ENCODE peak calls at places on chromosomes 16 and 17, in four cellular contexts. Q is GM13976, J is epithelial cell of esophagus, C is colonic mucosa. B is an unnamed sample.

GRCh38 chr17:82237746-82238561 is 9.1 kb downstream of the SLC16A3 start:
- DNase-seq in J (no peak), Q (no peak), C (no peak), B (no peak)

GRCh38 chr16:57863434-57864160 is 61.3 kb upstream of the KIFC3 start:
- DNase-seq in Q (no peak), J (peak), C (peak), B (peak)

GRCh38 chr16:84913315-84913714 is 93.5 kb downstream of the CRISPLD2 start:
- DNase-seq in Q (no peak), J (no peak), C (no peak), B (no peak)

GRCh38 chr16:85360323-85361277 is 248.3 kb upstream of the CIBAR2 start:
- DNase-seq in Q (no peak), J (peak), C (peak), B (no peak)

GRCh38 chr16:68367891-68368601 is 57.2 kb downstream of the PRMT7 start:
- DNase-seq in J (no peak), Q (no peak), C (no peak), B (no peak)

GRCh38 chr17:80388601-80389000 is 26.4 kb upstream of the ENDOV start:
- DNase-seq in Q (no peak), C (no peak), J (no peak), B (no peak)

GRCh38 chr17:78962345-78962983 is 17.3 kb downstream of the LGALS3BP start:
- DNase-seq in Q (no peak), C (peak), J (peak), B (no peak)

GRCh38 chr17:79931517-79932309 is 92.5 kb upstream of the CBX4 start:
- DNase-seq in Q (peak), C (peak), J (peak), B (no peak)

GRCh38 chr16:19765860-19766553 is 47.9 kb downstream of the IQCK start:
- DNase-seq in J (no peak), C (peak), Q (no peak), B (no peak)

GRCh38 chr16:58032710-58033293 is 7.2 kb downstream of the MMP15 start:
- DNase-seq in C (no peak), Q (no peak), J (no peak), B (peak)

GRCh38 chr17:66373944-66374817 is 71.8 kb downstream of the PRKCA start:
- DNase-seq in C (peak), Q (no peak), J (no peak), B (no peak)

GRCh38 chr17:46742539-46743270 is 75.8 kb downstream of the WNT3 start:
- DNase-seq in J (peak), C (no peak), Q (no peak), B (no peak)

GRCh38 chr17:66379539-66379938 is 77.1 kb downstream of the PRKCA start:
- DNase-seq in J (no peak), C (no peak), Q (no peak), B (no peak)

GRCh38 chr16:50679676-50680555 is 1.2 kb downstream of the SNX20 start:
- DNase-seq in Q (no peak), J (no peak), C (no peak), B (no peak)

GRCh38 chr17:18859256-18859655 is 1.3 kb downstream of the PRPSAP2 start:
- DNase-seq in C (no peak), Q (no peak), J (peak), B (no peak)

GRCh38 chr17:58391302-58391984 is 25.9 kb downstream of the RNF43 start:
- DNase-seq in J (peak), C (peak), Q (no peak), B (peak)

GRCh38 chr17:80261159-80261894 is 675 bp downstream of the RNF213 start:
- DNase-seq in J (peak), Q (no peak), C (peak), B (no peak)

GRCh38 chr16:2331199-2331931 is 9.2 kb downstream of the ABCA3 start:
- DNase-seq in J (no peak), C (no peak), Q (no peak), B (no peak)

GRCh38 chr16:1705688-1706385 is at the start of gene MAPK8IP3:
- DNase-seq in C (peak), J (peak), Q (peak), B (peak)

GRCh38 chr16:4314532-4315184 is 1.2 kb upstream of the GLIS2 start:
- DNase-seq in C (peak), Q (no peak), J (peak), B (no peak)

GRCh38 chr17:385195-385835 is 32.7 kb upstream of the RPH3AL start:
- DNase-seq in Q (peak), C (peak), J (peak), B (peak)

GRCh38 chr17:57533684-57534305 is 211.3 kb downstream of the CCDC182 start:
- DNase-seq in Q (no peak), C (no peak), J (no peak), B (no peak)

GRCh38 chr17:77548967-77549366 is 408.2 kb downstream of the SEC14L1 start:
- DNase-seq in J (no peak), C (no peak), Q (no peak), B (no peak)

GRCh38 chr17:28370035-28370743 is at the start of gene VTN:
- DNase-seq in Q (no peak), C (no peak), J (no peak), B (no peak)

GRCh38 chr17:81018044-81018802 is 16.7 kb upstream of the BAIAP2 start:
- DNase-seq in C (peak), J (peak), Q (no peak), B (no peak)

GRCh38 chr17:39094607-39095308 is 56.7 kb downstream of the PLXDC1 start:
- DNase-seq in C (no peak), J (no peak), Q (no peak), B (no peak)

GRCh38 chr17:44978807-44979206 is 10.7 kb upstream of the C1QL1 start:
- DNase-seq in Q (no peak), J (no peak), C (no peak), B (no peak)

GRCh38 chr16:12800751-12801308 is 2.9 kb downstream of the CPPED1 start:
- DNase-seq in J (no peak), C (no peak), Q (no peak), B (no peak)

GRCh38 chr17:78899361-78900260 is 3.4 kb downstream of the CEP295NL start:
- DNase-seq in C (no peak), J (peak), Q (no peak), B (no peak)

GRCh38 chr16:29641561-29641960 is 21.5 kb upstream of the SPN start:
- DNase-seq in Q (peak), J (no peak), C (no peak), B (no peak)

GRCh38 chr16:67846063-67846319 is 742 bp upstream of the NUTF2 start:
- DNase-seq in J (no peak), C (no peak), Q (no peak), B (no peak)

GRCh38 chr16:1789643-1790045 is 3.9 kb downstream of the IGFALS start:
- DNase-seq in Q (no peak), C (peak), J (no peak), B (peak)

GRCh38 chr16:78331749-78332148 is 232.3 kb downstream of the WWOX start:
- DNase-seq in Q (no peak), C (no peak), J (no peak), B (no peak)

GRCh38 chr17:32267690-32268205 is 2.1 kb downstream of the RHBDL3 start:
- DNase-seq in J (peak), Q (no peak), C (no peak), B (no peak)

GRCh38 chr17:81927145-81927652 is 336 bp downstream of the MAFG start:
- DNase-seq in J (no peak), C (no peak), Q (peak), B (no peak)

GRCh38 chr16:51085271-51085670 is 65.8 kb downstream of the SALL1 start:
- DNase-seq in Q (no peak), J (no peak), C (no peak), B (no peak)

GRCh38 chr16:11992008-11992584 is 15.6 kb downstream of the SNX29 start:
- DNase-seq in J (no peak), C (no peak), Q (no peak), B (no peak)

GRCh38 chr17:49887744-49888360 is 40.0 kb upstream of the TAC4 start:
- DNase-seq in C (no peak), Q (no peak), J (peak), B (no peak)

GRCh38 chr16:86836503-86837125 is 258.3 kb downstream of the FOXL1 start:
- DNase-seq in Q (no peak), C (no peak), J (peak), B (no peak)

DNA sequence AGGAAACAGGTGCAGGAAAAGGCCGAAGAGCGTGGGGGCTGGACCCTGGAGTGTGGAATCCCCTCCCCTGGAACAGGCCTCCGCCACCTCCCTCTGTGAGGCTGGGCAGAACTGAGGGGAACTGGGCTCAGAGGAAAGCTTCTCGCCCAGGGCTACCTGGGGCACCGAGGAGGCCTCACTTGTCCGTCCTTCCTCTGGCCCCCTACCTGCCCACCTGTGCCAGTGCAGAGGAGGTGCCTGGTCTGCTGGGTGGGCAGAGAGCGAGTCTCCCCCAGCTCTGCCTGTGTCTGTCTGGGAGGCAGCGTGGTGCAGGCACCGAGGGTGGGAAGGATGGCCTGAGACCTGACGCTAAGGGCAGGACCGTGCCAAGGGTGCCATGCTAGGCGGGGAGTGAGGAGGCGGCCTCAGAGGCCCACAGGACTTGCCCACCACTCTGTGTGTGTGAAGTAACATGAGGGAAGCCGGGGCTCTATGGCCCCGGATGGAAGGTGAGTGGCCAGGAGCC is 42.2 kb downstream of the ZFPM1 start:
- DNase-seq in Q (no peak), J (no peak), C (no peak), B (no peak)
- TF ChIP-seq CTCF in Q (no peak), J (no peak), C (no peak), B (no peak)

DNA sequence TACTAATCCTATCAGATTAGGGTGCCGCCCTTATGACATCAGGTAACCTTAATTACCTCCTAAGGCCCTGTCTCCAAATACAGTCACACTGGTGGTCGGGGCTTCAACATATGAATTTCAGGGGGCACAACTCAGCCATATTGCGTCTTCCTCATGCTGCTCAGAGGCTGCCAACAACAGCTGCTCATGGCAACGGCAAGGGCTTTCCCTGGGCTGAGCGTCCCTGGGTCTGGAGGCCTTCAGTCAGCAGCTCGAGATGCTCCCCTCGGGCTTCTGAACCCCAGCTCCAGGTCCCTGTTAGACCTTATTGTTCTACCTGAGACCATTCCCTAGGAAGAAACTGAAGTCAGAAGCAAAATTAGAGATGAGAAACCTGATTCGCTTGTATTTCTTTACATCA is 157.2 kb downstream of the TMEM132E start:
- DNase-seq in J (no peak), Q (no peak), C (no peak), B (no peak)
- TF ChIP-seq CTCF in J (no peak), Q (no peak), C (no peak), B (no peak)

DNA sequence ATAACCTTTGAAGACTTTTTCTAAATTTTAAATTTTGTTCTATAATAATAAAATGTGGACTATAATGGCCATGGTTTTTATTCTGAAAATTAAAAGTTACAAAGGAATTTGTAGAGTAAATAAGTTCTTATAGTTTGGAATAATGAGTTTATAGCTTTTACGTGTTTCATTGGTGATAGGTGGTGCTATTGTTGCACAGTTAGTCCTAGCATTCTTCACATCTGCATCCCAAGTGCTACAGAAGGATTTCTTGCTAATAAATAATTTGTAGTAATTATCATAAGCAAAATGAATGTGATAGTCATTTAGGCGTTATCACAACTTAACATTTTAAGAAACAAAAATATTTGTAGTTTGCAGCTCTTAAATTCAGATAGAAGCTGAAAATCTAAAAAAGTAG is 67.9 kb downstream of the BCAS3 start:
- DNase-seq in C (no peak), Q (no peak), J (peak), B (no peak)
- TF ChIP-seq CTCF in C (no peak), Q (no peak), J (peak), B (no peak)

GRCh38 chr17:50906443-50906842 is 40.3 kb upstream of the TOB1 start:
- DNase-seq in Q (no peak), C (no peak), J (no peak), B (no peak)

GRCh38 chr17:50909765-50910661 is 43.9 kb upstream of the TOB1 start:
- DNase-seq in C (no peak), Q (no peak), J (no peak), B (no peak)

GRCh38 chr17:50908140-50908859 is 42.1 kb upstream of the TOB1 start:
- DNase-seq in J (peak), Q (no peak), C (no peak), B (no peak)

GRCh38 chr17:50911450-50911849 is 45.3 kb upstream of the TOB1 start:
- DNase-seq in J (no peak), Q (no peak), C (no peak), B (no peak)

GRCh38 chr17:50908860-50909764 is 43.0 kb upstream of the TOB1 start:
- DNase-seq in C (no peak), Q (no peak), J (no peak), B (no peak)
- TF ChIP-seq CTCF in C (no peak), Q (no peak), J (no peak), B (no peak)

DNA sequence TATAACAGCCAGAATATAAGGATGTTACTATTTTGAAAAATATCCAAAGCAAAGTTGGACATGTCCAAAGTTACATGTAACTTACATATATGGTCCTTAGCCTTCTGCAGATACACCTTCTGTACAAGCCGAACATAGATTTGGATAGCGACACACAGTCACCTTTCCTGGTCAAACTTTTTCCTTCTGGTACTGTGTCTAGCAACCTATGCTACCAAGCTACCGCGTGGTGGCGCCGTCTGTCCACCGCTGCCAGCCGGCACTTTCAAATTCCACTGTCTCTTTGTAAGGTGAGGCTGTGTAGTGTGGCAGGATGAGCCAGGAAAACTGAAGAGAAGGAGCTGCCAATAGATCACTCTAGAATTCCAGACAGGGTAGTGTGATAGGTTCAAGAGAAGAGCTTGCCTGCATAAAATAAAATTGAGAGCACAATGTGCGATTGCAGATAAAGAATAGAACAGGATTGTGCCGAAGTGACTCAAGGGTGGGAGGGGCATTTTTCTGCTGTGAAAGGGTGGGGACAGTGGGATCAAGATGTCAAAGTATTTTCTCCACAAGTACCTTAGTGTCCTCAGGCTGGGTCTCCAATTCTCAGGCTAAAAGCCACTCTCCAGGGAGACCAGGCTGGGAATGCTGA is 366.9 kb downstream of the SLC39A11 start:
- DNase-seq in C (peak), Q (peak), J (peak), B (peak)
- TF ChIP-seq CTCF in C (peak), Q (peak), J (peak), B (peak)

GRCh38 chr17:61385869-61386245 is 13.8 kb upstream of the TBX2 start:
- DNase-seq in Q (no peak), C (no peak), J (peak), B (no peak)
- TF ChIP-seq CTCF in Q (no peak), C (no peak), J (no peak), B (no peak)

DNA sequence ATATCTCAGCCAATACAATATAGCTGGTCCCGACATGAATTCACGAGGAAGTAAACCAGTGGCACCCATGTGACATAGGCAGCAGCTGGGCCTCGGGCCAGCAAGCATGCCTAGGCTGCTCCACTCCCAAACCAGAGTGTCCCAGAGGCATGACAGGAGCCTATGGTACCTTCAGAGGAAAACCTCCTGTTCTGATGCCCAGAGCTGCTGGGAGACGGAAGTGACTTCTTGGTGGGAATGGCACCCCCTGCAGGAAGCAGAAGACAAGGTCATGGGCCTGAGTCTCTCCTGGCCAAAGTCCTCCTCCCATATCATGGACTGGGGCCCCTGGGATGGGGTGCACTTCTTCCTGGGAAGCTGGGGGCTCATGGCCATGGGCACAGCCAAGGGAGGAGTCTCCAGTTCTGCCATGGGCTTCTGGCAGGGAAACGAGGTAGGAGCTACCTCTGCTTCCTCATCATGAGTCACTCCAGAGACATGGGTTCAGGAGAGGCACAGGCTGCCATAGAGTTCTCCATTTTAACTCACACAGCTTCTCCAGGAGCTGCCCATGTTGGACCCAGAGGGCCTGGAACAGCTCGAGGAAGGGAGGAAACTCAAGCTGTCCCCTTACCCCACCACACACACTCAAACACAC is 13.4 kb downstream of the FBF1 start:
- DNase-seq in J (peak), Q (peak), C (peak), B (no peak)
- TF ChIP-seq CTCF in J (peak), Q (no peak), C (peak), B (peak)

DNA sequence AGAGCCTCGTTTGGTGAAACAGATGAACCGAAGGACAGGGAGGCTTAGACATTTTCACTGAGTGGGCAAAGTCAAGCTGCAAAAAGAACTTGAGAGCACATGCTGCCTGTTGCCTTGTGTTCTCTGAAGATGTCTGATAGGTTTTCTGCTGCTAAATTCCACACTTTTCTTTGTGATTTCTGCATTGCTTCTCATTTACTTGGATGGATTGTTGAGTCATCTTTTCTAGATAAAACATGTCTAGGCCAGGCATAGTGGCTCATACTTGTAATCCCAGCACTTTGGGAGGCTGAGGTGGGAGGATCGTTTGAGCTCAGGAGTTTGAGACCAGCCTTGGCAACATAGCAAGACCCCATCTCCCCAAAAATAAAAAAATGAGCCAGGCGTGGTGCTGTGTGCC is 80.4 kb upstream of the CLEC18A start:
- DNase-seq in Q (no peak), C (no peak), J (peak), B (no peak)
- TF ChIP-seq CTCF in Q (no peak), C (no peak), J (no peak), B (no peak)

B was measured in mesothelial cell of epicardium.